ENCODE peak calls at places on chromosomes 12 and 14, in five cellular contexts. F is HuH-7; X is heart left ventricle; K is germinal center; Q is activated CD4-positive, alpha-beta memory T cell treated with anti-CD3 and anti-CD28 coated beads for 36 hours. G is an unnamed sample.

GRCh38 chr12:75970310-75970709 is 61.3 kb downstream of the PHLDA1 start:
- DNase-seq in X (no peak), K (no peak), F (no peak), Q (no peak), G (no peak)

GRCh38 chr12:78562358-78563205 is 302.0 kb upstream of the SYT1 start:
- DNase-seq in K (no peak), X (no peak), Q (no peak), F (no peak), G (no peak)

GRCh38 chr12:67524861-67525499 is 123.6 kb upstream of the DYRK2 start:
- DNase-seq in K (no peak), F (no peak), X (peak; percentile 55), Q (no peak), G (no peak)

GRCh38 chr12:46959484-46959883 is 119.9 kb upstream of the PCED1B start:
- DNase-seq in Q (no peak), K (no peak), F (no peak), X (no peak), G (no peak)

GRCh38 chr12:51351913-51352532 is 5.5 kb upstream of the CELA1 start:
- DNase-seq in F (peak; percentile 85), Q (peak; percentile 63), X (no peak), K (no peak), G (no peak)

GRCh38 chr14:71372411-71372838 is 465.2 kb downstream of the PCNX1 start:
- DNase-seq in Q (no peak), X (no peak), F (peak; percentile 48), K (no peak), G (no peak)

GRCh38 chr12:26153421-26154154 is 28.8 kb upstream of the BHLHE41 start:
- DNase-seq in Q (no peak), K (no peak), X (peak; percentile 30), F (no peak), G (no peak)

GRCh38 chr12:132803883-132804282 is 24.8 kb downstream of the GOLGA3 start:
- DNase-seq in K (no peak), F (no peak), Q (no peak), X (peak; percentile 59), G (peak; percentile 64)

GRCh38 chr12:51269174-51270066 is 795 bp downstream of the SMAGP start:
- DNase-seq in K (peak; percentile 42), Q (peak; percentile 76), F (peak; percentile 90), X (peak; percentile 34), G (peak; percentile 31)

GRCh38 chr14:29370024-29370423 is 557.6 kb downstream of the PRKD1 start:
- DNase-seq in X (no peak), K (no peak), F (no peak), Q (no peak), G (no peak)

GRCh38 chr12:45122776-45123380 is 72.0 kb upstream of the DBX2 start:
- DNase-seq in X (no peak), K (no peak), Q (no peak), F (peak; percentile 10), G (no peak)

GRCh38 chr14:106291626-106292025 is 765.2 kb downstream of the TMEM121 start:
- DNase-seq in X (no peak), F (no peak), K (no peak), Q (no peak), G (no peak)

GRCh38 chr12:229441-230191 is 15.7 kb upstream of the SLC6A12 start:
- DNase-seq in F (no peak), X (no peak), Q (no peak), K (no peak), G (no peak)

GRCh38 chr12:66799548-66799947 is 120.7 kb upstream of the GRIP1 start:
- DNase-seq in F (no peak), K (no peak), X (no peak), Q (no peak), G (no peak)

GRCh38 chr14:105005329-105005928 is 15.5 kb downstream of the CDCA4 start:
- DNase-seq in Q (no peak), X (no peak), K (no peak), F (no peak), G (no peak)

GRCh38 chr14:65618996-65619395 is 206.5 kb downstream of the FUT8 start:
- DNase-seq in F (no peak), Q (no peak), X (no peak), K (no peak), G (no peak)

GRCh38 chr14:34027130-34027989 is 76.5 kb upstream of the EGLN3 start:
- DNase-seq in X (no peak), Q (no peak), K (no peak), F (no peak), G (no peak)

GRCh38 chr12:60194682-60195081 is 598.9 kb downstream of the SLC16A7 start:
- DNase-seq in Q (no peak), X (no peak), K (no peak), F (no peak), G (no peak)

GRCh38 chr14:32697704-32698103 is 241.0 kb upstream of the NPAS3 start:
- DNase-seq in F (no peak), K (no peak), Q (no peak), X (no peak), G (no peak)

GRCh38 chr12:132429122-132429931 is 60.6 kb upstream of the FBRSL1 start:
- DNase-seq in K (no peak), X (no peak), F (no peak), Q (no peak), G (no peak)

GRCh38 chr14:105076805-105077648 is 11.8 kb upstream of the GPR132 start:
- DNase-seq in Q (peak; percentile 30), F (no peak), X (no peak), K (no peak), G (no peak)

GRCh38 chr12:24172031-24172772 is 222.7 kb upstream of the SOX5 start:
- DNase-seq in K (peak; percentile 11), Q (no peak), X (no peak), F (no peak), G (no peak)

GRCh38 chr12:111858778-111859177 is 16.8 kb downstream of the MAPKAPK5 start:
- DNase-seq in F (no peak), K (no peak), X (no peak), Q (no peak), G (no peak)

GRCh38 chr14:23568021-23568599 is 519 bp upstream of the AP1G2 start:
- DNase-seq in F (no peak), K (no peak), X (no peak), Q (no peak), G (no peak)